ENCODE peak calls at places on chromosomes 2 and 18, in nine cellular contexts. U is effector memory CD4-positive, alpha-beta T cell; Q is ovary; B is aorta; Y is osteoblast; K is adrenal gland; F is thoracic aorta; T is GM12878; P is psoas muscle. Z is an unnamed sample.
A peak's percentile ranks its signal among the peaks of the same experiment; 100 is the strongest.

GRCh38 chr2:25529034-25529433 is 144.3 kb downstream of the DTNB start:
- DNase-seq in U (no peak), Q (no peak), B (no peak), Y (no peak), K (no peak), F (no peak), T (no peak), P (no peak), Z (no peak)

GRCh38 chr2:235478609-235479008 is 15.2 kb upstream of the AGAP1 start:
- DNase-seq in U (no peak), Q (no peak), B (no peak), Y (no peak), K (no peak), F (no peak), T (no peak), P (no peak), Z (no peak)

GRCh38 chr18:4172491-4172890 is 282.6 kb downstream of the DLGAP1 start:
- DNase-seq in U (no peak), Q (no peak), B (no peak), Y (no peak), K (no peak), F (no peak), T (no peak), P (no peak), Z (no peak)

GRCh38 chr2:233679176-233679575 is 2.5 kb upstream of the UGT1A7 start:
- DNase-seq in U (no peak), Q (no peak), B (no peak), Y (no peak), K (no peak), F (no peak), T (no peak), P (no peak), Z (no peak)

GRCh38 chr2:121598087-121598486 is 51.2 kb downstream of the CLASP1 start:
- DNase-seq in U (no peak), Q (no peak), B (no peak), Y (no peak), K (no peak), F (no peak), T (no peak), P (no peak), Z (no peak)

GRCh38 chr2:179850188-179850587 is 11.2 kb downstream of the ZNF385B start:
- DNase-seq in U (no peak), Q (no peak), B (no peak), Y (peak; percentile 50), K (no peak), F (no peak), T (no peak), P (no peak), Z (peak; percentile 75)

GRCh38 chr18:70289351-70290330 is 796 bp downstream of the SOCS6 start:
- DNase-seq in U (no peak), Q (peak; percentile 28), B (peak; percentile 77), Y (peak; percentile 93), K (peak; percentile 48), F (no peak), T (no peak), P (peak; percentile 62), Z (peak; percentile 46)

GRCh38 chr2:37343537-37344434 is 644 bp upstream of the QPCT start:
- DNase-seq in U (no peak), Q (peak; percentile 22), B (no peak), Y (peak; percentile 95), K (peak; percentile 62), F (no peak), T (no peak), P (no peak), Z (peak; percentile 76)

GRCh38 chr18:5196253-5197031 is 615 bp downstream of the AKAIN1 start:
- DNase-seq in U (no peak), Q (no peak), B (no peak), Y (peak; percentile 34), K (no peak), F (no peak), T (no peak), P (no peak), Z (no peak)

GRCh38 chr18:5195656-5196055 is 1.4 kb downstream of the AKAIN1 start:
- DNase-seq in U (no peak), Q (no peak), B (no peak), Y (no peak), K (no peak), F (no peak), T (no peak), P (no peak), Z (no peak)

GRCh38 chr18:5197461-5197860 is 404 bp upstream of the AKAIN1 start:
- DNase-seq in U (no peak), Q (no peak), B (no peak), Y (no peak), K (no peak), F (no peak), T (no peak), P (no peak), Z (no peak)

DNA sequence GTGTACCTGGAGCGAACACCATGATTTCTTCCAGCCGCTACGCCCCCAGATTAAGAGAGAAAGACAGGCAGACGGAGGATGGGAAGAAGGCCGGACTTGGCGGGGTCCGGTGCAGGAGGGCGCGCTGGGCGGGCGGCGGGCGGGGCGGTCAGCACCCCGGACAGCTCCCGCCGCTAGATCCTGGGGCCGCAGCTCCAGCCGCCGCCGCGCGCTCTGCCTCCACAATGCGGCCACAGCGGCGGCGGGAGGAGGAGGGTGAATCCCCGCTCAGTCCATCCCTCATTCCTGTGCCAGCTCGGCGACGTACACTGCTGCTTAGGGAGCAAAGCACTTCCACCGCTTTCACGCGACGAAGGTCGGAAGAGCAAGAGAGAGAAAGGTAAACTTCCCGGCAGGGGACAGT is at the start of gene AKAIN1:
- DNase-seq in U (no peak), Q (no peak), B (peak; percentile 78), Y (peak; percentile 90), K (peak; percentile 74), F (no peak), T (no peak), P (no peak), Z (peak; percentile 12)
- H3K27me3 ChIP-seq in U (peaks cover 16% of the 10 kb centered on the region), Q (peaks cover 6% of the 10 kb centered on the region), B (no peaks in the 10 kb centered on the region), Y (no peaks in the 10 kb centered on the region), K (peaks cover 32% of the 10 kb centered on the region), F (no peaks in the 10 kb centered on the region), T (no peaks in the 10 kb centered on the region), P (peaks cover 11% of the 10 kb centered on the region), Z (peaks cover 3% of the 10 kb centered on the region)

GRCh38 chr2:20115902-20116301 is 64.5 kb upstream of the LAPTM4A start:
- DNase-seq in U (no peak), Q (no peak), B (peak; percentile 15), Y (no peak), K (no peak), F (no peak), T (no peak), P (no peak), Z (no peak)

GRCh38 chr2:20113986-20114938 is 62.8 kb upstream of the LAPTM4A start:
- DNase-seq in U (no peak), Q (no peak), B (no peak), Y (no peak), K (no peak), F (no peak), T (no peak), P (no peak), Z (no peak)

GRCh38 chr2:20110876-20111275 is 59.4 kb upstream of the LAPTM4A start:
- DNase-seq in U (no peak), Q (no peak), B (no peak), Y (no peak), K (no peak), F (no peak), T (no peak), P (no peak), Z (no peak)

GRCh38 chr2:20111311-20112131 is 60.1 kb upstream of the LAPTM4A start:
- DNase-seq in U (no peak), Q (no peak), B (no peak), Y (no peak), K (no peak), F (no peak), T (no peak), P (no peak), Z (no peak)

DNA sequence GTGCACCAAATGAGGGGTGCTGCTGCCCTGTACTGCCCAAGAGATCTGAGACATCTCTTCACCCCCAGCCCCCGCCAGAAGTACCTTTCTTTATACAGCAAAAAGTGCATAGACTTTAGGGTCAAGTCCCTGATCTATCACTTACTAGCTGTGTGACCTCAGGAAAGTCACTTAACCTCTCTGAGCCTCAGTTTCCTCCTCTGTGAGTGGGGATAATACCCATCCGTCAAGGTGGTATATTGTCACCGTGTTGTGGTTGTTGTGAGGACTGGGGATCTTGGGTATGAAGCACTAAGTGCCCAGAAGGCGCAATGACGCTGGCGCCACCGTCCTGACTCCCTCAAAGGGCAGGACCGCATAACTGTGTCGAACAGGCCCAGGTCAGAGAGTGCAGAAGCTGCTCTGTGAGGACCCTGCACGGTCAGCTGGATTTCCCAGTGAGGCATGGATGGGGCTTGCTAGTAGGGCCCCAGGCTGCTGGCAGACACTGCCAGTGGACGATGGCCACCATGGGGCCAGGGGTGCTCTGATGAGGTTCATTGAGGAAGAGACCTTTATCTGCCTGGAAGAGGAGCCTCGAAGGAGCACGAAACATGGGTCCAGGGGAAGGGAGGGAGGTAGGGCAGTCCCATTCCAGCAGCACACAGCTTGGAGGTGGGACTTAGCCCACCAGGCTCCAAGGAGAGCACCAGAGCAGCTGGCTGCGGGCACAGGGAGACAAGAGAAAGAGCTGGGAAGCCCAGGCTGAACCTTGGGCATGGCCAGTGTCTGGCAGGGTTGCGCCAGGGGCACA is 61.8 kb upstream of the LAPTM4A start:
- DNase-seq in U (no peak), Q (no peak), B (no peak), Y (no peak), K (no peak), F (no peak), T (no peak), P (no peak), Z (no peak)
- H3K27ac ChIP-seq in U (no peak overlapping the region), Q (no peak overlapping the region), B (no peak overlapping the region), Y (no peak overlapping the region), K (no peak overlapping the region), F (no peak overlapping the region), T (no peak overlapping the region), P (no peak overlapping the region), Z (no peak overlapping the region)

GRCh38 chr2:769771-770170 is 92.6 kb upstream of the TMEM18 start:
- DNase-seq in U (no peak), Q (no peak), B (no peak), Y (no peak), K (no peak), F (no peak), T (no peak), P (no peak), Z (no peak)

GRCh38 chr2:767440-767839 is 90.2 kb upstream of the TMEM18 start:
- DNase-seq in U (no peak), Q (no peak), B (no peak), Y (no peak), K (no peak), F (no peak), T (no peak), P (no peak), Z (no peak)

GRCh38 chr2:766255-766654 is 89.0 kb upstream of the TMEM18 start:
- DNase-seq in U (no peak), Q (no peak), B (no peak), Y (no peak), K (no peak), F (no peak), T (no peak), P (no peak), Z (no peak)

GRCh38 chr2:767944-768343 is 90.7 kb upstream of the TMEM18 start:
- DNase-seq in U (no peak), Q (no peak), B (no peak), Y (no peak), K (no peak), F (no peak), T (no peak), P (no peak), Z (no peak)

GRCh38 chr2:768484-768883 is 91.3 kb upstream of the TMEM18 start:
- DNase-seq in U (no peak), Q (no peak), B (no peak), Y (no peak), K (no peak), F (no peak), T (no peak), P (no peak), Z (no peak)
- H3K27me3 ChIP-seq in U (no peaks in the 10 kb centered on the region), Q (no peaks in the 10 kb centered on the region), B (no peaks in the 10 kb centered on the region), Y (no peaks in the 10 kb centered on the region), K (no peaks in the 10 kb centered on the region), F (no peaks in the 10 kb centered on the region), T (no peaks in the 10 kb centered on the region), P (no peaks in the 10 kb centered on the region), Z (no peaks in the 10 kb centered on the region)

GRCh38 chr2:38417745-38418689 is 40.9 kb upstream of the ATL2 start:
- DNase-seq in U (no peak), Q (no peak), B (no peak), Y (no peak), K (no peak), F (no peak), T (no peak), P (no peak), Z (peak; percentile 22)
- H3K27ac ChIP-seq in U (no peak overlapping the region), Q (no peak overlapping the region), B (no peak overlapping the region), Y (no peak overlapping the region), K (no peak overlapping the region), F (no peak overlapping the region), T (no peak overlapping the region), P (no peak overlapping the region), Z (no peak overlapping the region)